ENCODE peak calls at places on chromosomes 5 and 9, in nine cellular contexts. N is aorta; I is CD8-positive, alpha-beta T cell; T is epithelial cell of esophagus; L is endodermal cell; O is mucosa of descending colon; Y is heart right ventricle; W is prostate gland; B is lower leg skin. J is an unnamed sample.
A peak's percentile ranks its signal among the peaks of the same experiment; 100 is the strongest.

GRCh38 chr5:69129413-69129812 is 35.6 kb downstream of the SLC30A5 start:
- DNase-seq in B (no peak), L (no peak), N (no peak), W (no peak), T (peak; percentile 52), Y (no peak), O (no peak), I (no peak), J (peak; percentile 75)

GRCh38 chr5:175680020-175680419 is 22.1 kb downstream of the HRH2 start:
- DNase-seq in I (no peak), T (no peak), L (no peak), B (no peak), Y (no peak), O (no peak), N (no peak), W (no peak), J (no peak)

GRCh38 chr9:75071530-75072122 is 16.3 kb downstream of the NMRK1 start:
- DNase-seq in L (peak; percentile 53), Y (no peak), I (no peak), W (no peak), N (no peak), O (peak; percentile 88), B (peak; percentile 71), T (peak; percentile 97), J (no peak)

GRCh38 chr9:76876098-76876497 is 29.8 kb downstream of the PRUNE2 start:
- DNase-seq in Y (no peak), I (no peak), O (no peak), W (no peak), L (no peak), B (no peak), N (no peak), T (peak; percentile 15), J (peak; percentile 23)

GRCh38 chr9:97565262-97565661 is 63.8 kb downstream of the TMOD1 start:
- DNase-seq in W (no peak), B (no peak), Y (no peak), N (no peak), I (no peak), L (peak; percentile 40), O (no peak), T (no peak), J (no peak)

GRCh38 chr5:32173394-32174010 is 617 bp downstream of the GOLPH3 start:
- DNase-seq in Y (peak; percentile 68), W (peak; percentile 43), I (no peak), B (peak; percentile 46), O (peak; percentile 83), T (peak; percentile 65), L (peak; percentile 88), N (peak; percentile 79), J (peak; percentile 78)

GRCh38 chr9:37715991-37716505 is 37.6 kb upstream of the TRMT10B start:
- DNase-seq in W (no peak), Y (no peak), L (no peak), T (no peak), O (no peak), N (no peak), B (no peak), I (no peak), J (no peak)

GRCh38 chr5:60382761-60383160 is 317.2 kb downstream of the DEPDC1B start:
- DNase-seq in N (no peak), B (no peak), O (no peak), Y (no peak), T (peak; percentile 46), W (no peak), I (no peak), L (no peak), J (peak; percentile 52)

GRCh38 chr5:171336486-171337206 is 27.6 kb downstream of the TLX3 start:
- DNase-seq in L (peak; percentile 79), I (no peak), Y (peak; percentile 28), W (no peak), O (no peak), N (no peak), T (peak; percentile 68), B (no peak), J (peak; percentile 73)

GRCh38 chr5:324736-325612 is 3.5 kb downstream of the AHRR start:
- DNase-seq in N (no peak), T (no peak), L (peak; percentile 40), I (no peak), Y (no peak), B (no peak), W (no peak), O (no peak), J (no peak)

GRCh38 chr5:321233-321725 is at the start of gene AHRR:
- DNase-seq in B (no peak), I (no peak), L (peak; percentile 92), T (peak; percentile 58), N (peak; percentile 65), O (peak; percentile 63), Y (no peak), W (peak; percentile 31), J (peak; percentile 54)

GRCh38 chr5:322281-322941 is 897 bp downstream of the AHRR start:
- DNase-seq in Y (no peak), B (no peak), O (peak; percentile 53), T (no peak), L (peak; percentile 65), W (no peak), I (no peak), N (no peak), J (peak; percentile 29)

GRCh38 chr5:321726-322251 is 275 bp downstream of the AHRR start:
- DNase-seq in L (no peak), W (no peak), N (no peak), Y (no peak), I (no peak), O (peak; percentile 45), T (no peak), B (no peak), J (no peak)

GRCh38 chr5:322942-323879 is 1.7 kb downstream of the AHRR start:
- DNase-seq in I (no peak), B (no peak), N (no peak), O (peak; percentile 46), T (peak; percentile 27), W (no peak), Y (no peak), L (peak; percentile 73), J (peak; percentile 35)
- H3K4me3 ChIP-seq in I (peak overlapping the region; percentile 11), B (no peak overlapping the region), N (no peak overlapping the region), O (no peak overlapping the region), T (no peak overlapping the region), W (no peak overlapping the region), Y (no peak overlapping the region), L (no peak overlapping the region), J (peak overlapping the region; percentile 76)

GRCh38 chr9:127121628-127122175 is 733 bp downstream of the ANGPTL2 start:
- DNase-seq in I (no peak), O (no peak), L (no peak), B (no peak), W (no peak), T (no peak), N (no peak), Y (no peak), J (peak; percentile 38)
- H3K4me3 ChIP-seq in I (no peak overlapping the region), O (peak overlapping the region; percentile 11), L (peak overlapping the region; percentile 88), B (peak overlapping the region; percentile 45), W (peak overlapping the region; percentile 41), T (no peak overlapping the region), N (peak overlapping the region; percentile 28), Y (peak overlapping the region; percentile 80), J (peak overlapping the region; percentile 67)

GRCh38 chr9:129258823-129259301 is 80.8 kb upstream of the IER5L start:
- DNase-seq in O (peak; percentile 44), N (peak; percentile 46), L (peak; percentile 45), W (no peak), Y (no peak), I (no peak), T (peak; percentile 46), B (no peak), J (no peak)
- H3K4me3 ChIP-seq in O (no peak overlapping the region), N (no peak overlapping the region), L (no peak overlapping the region), W (no peak overlapping the region), Y (peak overlapping the region; percentile 34), I (peak overlapping the region; percentile 42), T (peak overlapping the region; percentile 26), B (no peak overlapping the region), J (peak overlapping the region; percentile 8)

GRCh38 chr9:133942206-133942975 is 49.7 kb downstream of the VAV2 start:
- DNase-seq in N (peak; percentile 17), L (no peak), I (no peak), T (no peak), W (no peak), B (no peak), Y (no peak), O (peak; percentile 36), J (no peak)
- H3K4me3 ChIP-seq in N (no peak overlapping the region), L (no peak overlapping the region), I (no peak overlapping the region), T (no peak overlapping the region), W (no peak overlapping the region), B (no peak overlapping the region), Y (no peak overlapping the region), O (no peak overlapping the region), J (no peak overlapping the region)

DNA sequence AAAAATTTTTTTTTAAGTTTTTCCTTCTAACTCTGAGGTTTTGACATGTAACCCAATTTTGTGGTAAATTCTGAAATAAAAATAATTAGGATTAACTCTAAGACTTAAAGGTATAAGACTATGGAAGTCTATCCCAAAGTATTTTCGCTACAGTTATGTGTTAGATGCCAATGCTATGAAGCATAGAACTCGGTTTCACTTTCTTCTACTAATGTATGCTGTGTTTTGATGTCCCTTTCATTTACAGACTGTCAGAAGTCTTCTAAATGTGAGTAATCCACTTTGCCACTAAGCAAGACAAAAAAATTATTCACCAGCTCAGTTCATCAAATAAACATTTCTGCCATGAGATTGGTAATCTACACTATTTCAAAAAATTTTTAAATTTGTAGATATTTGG is 720.4 kb upstream of the C9orf72 start:
- DNase-seq in Y (no peak), B (no peak), O (no peak), W (no peak), I (no peak), L (no peak), T (no peak), N (no peak), J (peak; percentile 1)
- H3K4me3 ChIP-seq in Y (no peak overlapping the region), B (no peak overlapping the region), O (no peak overlapping the region), W (no peak overlapping the region), I (no peak overlapping the region), L (no peak overlapping the region), T (no peak overlapping the region), N (no peak overlapping the region), J (no peak overlapping the region)

J was measured in fibroblast of lung.